ENCODE peak calls at places on chromosomes 2 and 18, in nine cellular contexts. Z is amygdala; G is colonic mucosa; R is CD4-positive, CD25-positive, alpha-beta regulatory T cell; I is AG10803; B is pons; L is SW480; F is fibroblast of the conjunctiva; S is SK-N-MC. O is an unnamed sample.

GRCh38 chr2:73228631-73229030 is 4.4 kb downstream of the PRADC1 start:
- DNase-seq in S (no peak), R (no peak), F (no peak), I (no peak), Z (no peak), L (no peak), G (no peak), B (no peak), O (no peak)

GRCh38 chr18:42155024-42155423 is 200.0 kb downstream of the PIK3C3 start:
- DNase-seq in B (no peak), R (no peak), I (no peak), G (no peak), Z (no peak), L (no peak), F (no peak), S (no peak), O (no peak)

GRCh38 chr2:128320609-128321420 is 2.1 kb upstream of the HS6ST1 start:
- DNase-seq in B (no peak), F (no peak), G (no peak), Z (no peak), I (no peak), L (no peak), R (no peak), S (no peak), O (no peak)

GRCh38 chr2:220166616-220167015 is 539.2 kb downstream of the SLC4A3 start:
- DNase-seq in L (no peak), R (no peak), I (no peak), B (no peak), F (no peak), G (no peak), Z (no peak), S (no peak), O (no peak)

GRCh38 chr2:106833248-106833647 is 52.7 kb downstream of the ST6GAL2 start:
- DNase-seq in Z (no peak), R (no peak), F (no peak), S (no peak), G (no peak), B (no peak), I (no peak), L (no peak), O (no peak)

GRCh38 chr18:11751305-11752115 is 62.4 kb downstream of the GNAL start:
- DNase-seq in G (no peak), I (no peak), S (no peak), Z (peak), B (no peak), F (no peak), L (no peak), R (no peak), O (no peak)

GRCh38 chr2:231386446-231386845 is 9.1 kb upstream of the B3GNT7 start:
- DNase-seq in Z (no peak), S (no peak), R (no peak), B (no peak), F (no peak), I (peak), G (no peak), L (no peak), O (peak)

GRCh38 chr2:85058619-85058941 is 74.6 kb upstream of the TCF7L1 start:
- DNase-seq in R (no peak), Z (no peak), G (no peak), L (no peak), F (no peak), S (no peak), B (no peak), I (no peak), O (no peak)

GRCh38 chr2:232929303-232930123 is 59.4 kb downstream of the SNORC start:
- DNase-seq in S (no peak), B (no peak), I (no peak), F (no peak), G (no peak), R (no peak), Z (no peak), L (no peak), O (no peak)

GRCh38 chr2:23486676-23487075 is 101.7 kb downstream of the KLHL29 start:
- DNase-seq in B (no peak), F (no peak), Z (no peak), R (no peak), G (no peak), L (no peak), S (no peak), I (peak), O (no peak)

GRCh38 chr2:28341208-28341891 is 51.3 kb upstream of the FOSL2 start:
- DNase-seq in S (no peak), R (no peak), G (no peak), L (peak), I (peak), B (no peak), Z (no peak), F (no peak), O (no peak)

GRCh38 chr2:75612108-75612861 is 34.3 kb upstream of the MRPL19 start:
- DNase-seq in B (peak), L (no peak), G (no peak), Z (no peak), F (no peak), S (no peak), I (no peak), R (no peak), O (no peak)

GRCh38 chr18:44536041-44536440 is 144.6 kb upstream of the SETBP1 start:
- DNase-seq in F (peak), S (peak), Z (no peak), G (no peak), B (no peak), I (peak), R (no peak), L (no peak), O (no peak)

GRCh38 chr2:204664708-204665121 is 119.4 kb downstream of the PARD3B start:
- DNase-seq in B (no peak), G (no peak), S (peak), Z (no peak), L (peak), F (no peak), R (no peak), I (peak), O (peak)

GRCh38 chr2:235027558-235028214 is 75.9 kb downstream of the SH3BP4 start:
- DNase-seq in L (peak), I (peak), B (peak), F (peak), R (no peak), G (no peak), Z (peak), S (no peak), O (no peak)

GRCh38 chr18:12769644-12770440 is 67.0 kb downstream of the PSMG2 start:
- DNase-seq in I (no peak), G (no peak), L (no peak), F (no peak), S (no peak), Z (no peak), B (no peak), R (no peak), O (no peak)

GRCh38 chr2:66555511-66556324 is 120.8 kb downstream of the MEIS1 start:
- DNase-seq in L (no peak), I (peak), R (no peak), B (peak), G (no peak), Z (peak), S (no peak), F (no peak), O (no peak)